ENCODE peak calls at places on chromosomes 6 and 20, in ten cellular contexts. O is RWPE2, D is astrocyte of the spinal cord, R is HCT116, K is OCI-LY7, H is SK-N-SH, N is H1, V is brain microvascular endothelial cell, M is fibroblast of pulmonary artery, X is fibroblast of lung. Y is an unnamed sample.

GRCh38 chr20:59063358-59064213 is 21.0 kb upstream of the PRELID3B start:
- DNase-seq in O (peak), D (peak), R (peak), K (no peak), H (peak), N (no peak), V (peak), M (peak), X (peak), Y (peak)

GRCh38 chr6:74991573-74992332 is 214.1 kb downstream of the COL12A1 start:
- DNase-seq in O (no peak), D (peak), R (no peak), K (no peak), H (no peak), N (no peak), V (peak), M (peak), X (peak), Y (peak)

GRCh38 chr6:125188594-125189203 is 35.1 kb downstream of the TPD52L1 start:
- DNase-seq in O (no peak), D (no peak), R (no peak), K (no peak), H (no peak), N (no peak), V (no peak), M (no peak), X (no peak), Y (no peak)

GRCh38 chr6:71197267-71197666 is 91.3 kb upstream of the OGFRL1 start:
- DNase-seq in O (no peak), D (peak), R (no peak), K (no peak), H (no peak), N (no peak), V (peak), M (no peak), X (peak), Y (peak)

GRCh38 chr6:33824461-33825154 is 20.8 kb upstream of the MLN start:
- DNase-seq in O (no peak), D (no peak), R (peak), K (no peak), H (no peak), N (no peak), V (peak), M (peak), X (peak), Y (peak)

GRCh38 chr20:49700411-49701185 is 13.1 kb downstream of the B4GALT5 start:
- DNase-seq in O (peak), D (peak), R (peak), K (no peak), H (no peak), N (no peak), V (peak), M (peak), X (peak), Y (peak)

GRCh38 chr20:44572551-44573500 is 9.6 kb upstream of the PKIG start:
- DNase-seq in O (peak), D (peak), R (no peak), K (peak), H (no peak), N (no peak), V (peak), M (peak), X (peak), Y (peak)

GRCh38 chr6:153160221-153160620 is 29.1 kb upstream of the RGS17 start:
- DNase-seq in O (no peak), D (peak), R (no peak), K (no peak), H (no peak), N (no peak), V (no peak), M (peak), X (no peak), Y (no peak)

GRCh38 chr20:11278461-11278860 is 604.7 kb upstream of the JAG1 start:
- DNase-seq in O (no peak), D (no peak), R (no peak), K (no peak), H (no peak), N (no peak), V (no peak), M (no peak), X (no peak), Y (no peak)

GRCh38 chr20:59997886-59998285 is 39.7 kb downstream of the CDH26 start:
- DNase-seq in O (no peak), D (no peak), R (no peak), K (no peak), H (no peak), N (no peak), V (no peak), M (no peak), X (no peak), Y (no peak)

GRCh38 chr20:37228111-37228510 is 33.5 kb downstream of the GHRH start:
- DNase-seq in O (peak), D (no peak), R (no peak), K (no peak), H (no peak), N (no peak), V (no peak), M (no peak), X (no peak), Y (peak)

GRCh38 chr20:4929686-4930397 is 71.5 kb downstream of the SLC23A2 start:
- DNase-seq in O (no peak), D (no peak), R (no peak), K (no peak), H (no peak), N (no peak), V (peak), M (peak), X (no peak), Y (peak)

GRCh38 chr20:4926531-4927156 is 74.7 kb downstream of the SLC23A2 start:
- DNase-seq in O (no peak), D (no peak), R (no peak), K (no peak), H (no peak), N (no peak), V (no peak), M (no peak), X (no peak), Y (no peak)

GRCh38 chr20:4922186-4922585 is 79.1 kb downstream of the SLC23A2 start:
- DNase-seq in O (no peak), D (no peak), R (no peak), K (no peak), H (no peak), N (no peak), V (no peak), M (no peak), X (no peak), Y (no peak)

GRCh38 chr20:4924032-4924431 is 77.3 kb downstream of the SLC23A2 start:
- DNase-seq in O (no peak), D (no peak), R (no peak), K (no peak), H (no peak), N (no peak), V (no peak), M (no peak), X (no peak), Y (no peak)

DNA sequence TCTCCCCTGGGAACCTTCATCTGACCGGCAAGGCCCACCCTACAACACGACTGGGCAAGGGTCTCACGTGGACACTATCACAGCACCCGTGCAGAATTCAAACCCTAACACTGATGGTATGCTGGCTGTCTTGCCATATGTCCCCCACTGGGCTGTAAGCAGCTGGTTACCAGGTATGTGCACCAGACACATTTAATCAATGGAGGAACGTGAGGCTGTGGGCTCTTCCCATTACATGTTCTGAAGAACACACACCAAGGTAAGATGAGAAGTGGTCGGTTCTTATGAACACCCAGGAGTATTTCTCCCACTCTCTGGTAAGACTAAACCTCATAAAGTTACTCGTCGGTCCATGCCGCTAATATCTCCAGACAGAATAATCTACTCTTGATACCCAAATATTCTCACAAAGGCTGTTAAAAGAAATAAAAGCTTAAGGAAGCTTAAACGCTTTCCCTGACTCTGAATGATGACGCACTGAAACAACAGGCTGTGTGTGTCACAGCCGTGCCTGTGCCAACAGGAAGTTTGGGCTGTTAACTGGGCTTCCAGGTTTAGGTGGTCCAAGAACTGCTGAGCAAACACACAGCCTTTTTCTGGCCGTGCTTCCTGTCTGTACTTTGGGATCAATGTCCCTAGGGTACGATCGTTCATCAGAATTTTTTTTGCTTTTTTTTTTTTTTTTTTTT is 75.3 kb downstream of the SLC23A2 start:
- DNase-seq in O (no peak), D (peak), R (no peak), K (no peak), H (no peak), N (no peak), V (peak), M (peak), X (peak), Y (peak)
- H3K4me3 ChIP-seq in O (no peak), D (no peak), R (no peak), K (no peak), H (no peak), N (no peak), V (no peak), M (no peak), X (no peak), Y (no peak)

GRCh38 chr6:166203003-166203640 is 35.5 kb upstream of the TBXT start:
- DNase-seq in O (no peak), D (no peak), R (no peak), K (peak), H (no peak), N (no peak), V (no peak), M (no peak), X (no peak), Y (no peak)

GRCh38 chr6:166206066-166206465 is 38.4 kb upstream of the TBXT start:
- DNase-seq in O (no peak), D (no peak), R (no peak), K (no peak), H (no peak), N (no peak), V (no peak), M (no peak), X (no peak), Y (no peak)

GRCh38 chr6:166206510-166207389 is 39.1 kb upstream of the TBXT start:
- DNase-seq in O (no peak), D (no peak), R (no peak), K (no peak), H (no peak), N (no peak), V (no peak), M (peak), X (no peak), Y (no peak)

GRCh38 chr6:166203641-166204222 is 36.1 kb upstream of the TBXT start:
- DNase-seq in O (no peak), D (no peak), R (no peak), K (no peak), H (no peak), N (no peak), V (no peak), M (no peak), X (no peak), Y (no peak)

DNA sequence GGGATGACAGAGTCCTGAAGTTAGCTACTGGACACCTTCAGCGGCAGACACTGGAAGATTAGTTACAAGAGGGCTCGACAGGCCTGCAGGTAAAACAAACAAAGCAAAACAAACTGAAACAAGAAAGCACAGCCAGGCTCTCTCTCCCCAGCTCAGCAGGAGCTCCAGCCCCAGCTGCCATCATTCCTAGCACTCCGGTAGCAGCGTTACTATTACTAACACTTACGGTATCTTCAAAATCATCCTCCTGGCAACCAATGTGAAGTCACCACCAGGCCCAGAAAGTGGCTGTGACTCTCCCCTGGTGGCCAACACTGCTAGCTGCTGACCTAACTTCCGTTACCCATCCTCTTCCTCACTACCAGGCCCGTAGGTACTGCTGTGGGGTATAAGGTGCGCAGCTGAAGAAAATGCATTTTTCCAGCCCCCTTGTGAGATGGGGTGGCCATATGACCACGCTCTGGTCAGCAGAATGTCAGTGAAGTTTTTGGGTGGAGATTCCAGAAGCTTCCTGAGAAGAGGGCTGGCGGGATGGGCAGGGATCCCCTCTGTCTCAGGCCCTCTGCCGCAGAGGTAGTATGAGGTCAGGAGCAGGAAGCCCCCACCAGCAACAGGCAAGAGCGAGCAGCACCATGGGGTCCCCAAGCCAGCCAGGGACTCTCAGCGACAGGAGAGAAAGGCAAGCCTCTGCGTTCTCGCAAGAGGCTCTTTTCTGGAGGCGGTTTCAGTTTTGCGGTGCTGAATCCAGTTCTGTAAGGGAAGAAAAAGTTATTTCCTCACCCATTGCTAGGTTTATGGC is 37.4 kb upstream of the TBXT start:
- DNase-seq in O (no peak), D (no peak), R (no peak), K (peak), H (no peak), N (no peak), V (no peak), M (no peak), X (no peak), Y (no peak)
- TF ChIP-seq CTCF in O (no peak), D (no peak), R (peak), K (peak), H (no peak), N (no peak), V (no peak), M (no peak), X (no peak), Y (no peak)

DNA sequence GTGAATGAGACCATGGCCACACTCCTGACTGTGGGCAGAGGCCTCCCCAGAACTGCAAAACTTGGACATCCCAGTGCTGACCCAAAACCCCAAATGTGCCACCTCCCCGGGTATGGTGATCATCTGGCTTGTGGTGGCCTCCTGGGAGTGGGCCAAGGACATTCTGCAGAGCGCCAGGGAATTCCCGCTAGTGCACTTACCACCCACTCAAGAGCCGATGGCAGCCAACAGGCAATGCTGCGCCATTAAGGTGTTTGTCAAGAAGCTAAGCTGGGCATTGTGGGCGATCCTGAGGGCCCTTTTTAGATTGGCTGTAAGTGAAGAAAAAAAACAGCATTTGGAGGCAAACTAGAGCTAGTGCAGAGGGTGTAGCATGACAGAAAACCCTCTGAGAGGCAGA is 9.4 kb downstream of the MMP24 start:
- DNase-seq in O (peak), D (no peak), R (no peak), K (no peak), H (no peak), N (no peak), V (no peak), M (no peak), X (no peak), Y (no peak)
- H3K4me3 ChIP-seq in O (no peak), D (no peak), R (no peak), K (no peak), H (no peak), N (no peak), V (no peak), M (no peak), X (no peak), Y (no peak)

GRCh38 chr20:6588296-6588695 is 179.2 kb upstream of the BMP2 start:
- DNase-seq in O (no peak), D (peak), R (no peak), K (no peak), H (no peak), N (no peak), V (peak), M (peak), X (peak), Y (no peak)
- TF ChIP-seq CTCF in O (no peak), D (no peak), R (no peak), K (no peak), H (no peak), N (no peak), V (no peak), M (no peak), X (no peak), Y (no peak)

GRCh38 chr6:73577605-73578160 is 56.9 kb upstream of the EEF1A1 start:
- DNase-seq in O (no peak), D (no peak), R (no peak), K (no peak), H (no peak), N (no peak), V (peak), M (peak), X (no peak), Y (no peak)

GRCh38 chr6:73579851-73580246 is 59.0 kb upstream of the EEF1A1 start:
- DNase-seq in O (no peak), D (peak), R (peak), K (no peak), H (no peak), N (peak), V (peak), M (peak), X (peak), Y (peak)

GRCh38 chr6:73581293-73581692 is 60.5 kb upstream of the EEF1A1 start:
- DNase-seq in O (no peak), D (no peak), R (no peak), K (no peak), H (no peak), N (no peak), V (no peak), M (no peak), X (no peak), Y (no peak)

GRCh38 chr6:73580247-73581149 is 59.7 kb upstream of the EEF1A1 start:
- DNase-seq in O (peak), D (peak), R (peak), K (peak), H (peak), N (peak), V (peak), M (peak), X (peak), Y (peak)

GRCh38 chr6:73579389-73579788 is 58.6 kb upstream of the EEF1A1 start:
- DNase-seq in O (no peak), D (no peak), R (no peak), K (no peak), H (no peak), N (no peak), V (no peak), M (no peak), X (no peak), Y (no peak)
- H3K4me3 ChIP-seq in O (no peak), D (no peak), R (no peak), K (no peak), H (no peak), N (no peak), V (no peak), M (peak), X (no peak), Y (peak)

GRCh38 chr6:106975699-106976032 is 1.1 kb upstream of the CD24 start:
- DNase-seq in O (no peak), D (peak), R (no peak), K (peak), H (peak), N (no peak), V (no peak), M (peak), X (peak), Y (no peak)

GRCh38 chr6:106973841-106974336 is 640 bp downstream of the CD24 start:
- DNase-seq in O (peak), D (peak), R (no peak), K (peak), H (no peak), N (no peak), V (no peak), M (no peak), X (no peak), Y (no peak)

GRCh38 chr6:106974337-106974998 is at the start of gene CD24:
- DNase-seq in O (peak), D (peak), R (no peak), K (peak), H (peak), N (no peak), V (no peak), M (no peak), X (no peak), Y (no peak)

GRCh38 chr6:106976270-106976669 is 1.7 kb upstream of the CD24 start:
- DNase-seq in O (no peak), D (no peak), R (no peak), K (no peak), H (no peak), N (no peak), V (no peak), M (no peak), X (no peak), Y (no peak)

DNA sequence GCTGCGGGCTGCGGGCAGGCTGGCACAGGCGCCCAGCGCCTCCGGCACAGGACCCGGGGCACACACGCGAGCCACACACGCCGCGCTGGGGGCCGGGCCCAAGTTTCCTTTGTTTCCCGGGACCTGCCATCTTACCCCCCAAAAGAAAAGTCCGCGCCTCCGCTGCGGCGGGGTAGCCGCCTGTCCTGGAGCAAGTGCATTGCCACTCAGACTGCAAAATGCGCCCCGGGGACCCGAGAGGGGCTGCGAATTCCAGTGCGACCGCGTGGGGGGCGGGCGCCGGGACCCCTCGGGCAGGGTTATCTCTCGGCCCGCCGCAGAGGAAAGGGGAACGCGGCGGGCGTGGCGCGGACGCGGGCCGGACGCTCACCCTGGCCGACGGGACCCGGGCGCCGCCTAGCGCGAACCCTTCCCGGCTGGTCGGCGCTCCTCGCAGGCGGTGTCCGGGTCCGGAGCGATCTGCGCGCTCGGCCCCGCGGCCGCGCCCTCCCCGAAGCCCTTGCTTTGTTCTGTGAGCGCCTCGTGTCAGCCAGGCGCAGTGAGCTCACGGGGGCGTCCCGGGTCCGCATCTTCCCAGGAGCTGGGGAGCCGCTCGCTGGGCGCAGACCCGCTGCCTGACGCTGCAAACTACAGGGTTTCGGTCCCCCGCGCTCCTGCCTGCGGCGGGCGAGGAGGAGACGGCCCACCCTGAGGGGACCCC is 620 bp upstream of the CD24 start:
- DNase-seq in O (peak), D (peak), R (no peak), K (peak), H (peak), N (no peak), V (no peak), M (no peak), X (no peak), Y (peak)
- TF ChIP-seq CTCF in O (peak), D (peak), R (peak), K (peak), H (no peak), N (peak), V (no peak), M (no peak), X (no peak), Y (no peak)

GRCh38 chr6:143061597-143062385 is 1.1 kb downstream of the AIG1 start:
- DNase-seq in O (no peak), D (no peak), R (no peak), K (no peak), H (no peak), N (no peak), V (no peak), M (no peak), X (no peak), Y (no peak)
- H3K4me3 ChIP-seq in O (peak), D (peak), R (peak), K (peak), H (peak), N (peak), V (no peak), M (no peak), X (peak), Y (peak)

GRCh38 chr6:28767691-28768090 is 156.1 kb downstream of the TRIM27 start:
- DNase-seq in O (no peak), D (no peak), R (no peak), K (no peak), H (no peak), N (no peak), V (no peak), M (no peak), X (no peak), Y (no peak)

GRCh38 chr6:28771401-28772267 is 152.2 kb downstream of the TRIM27 start:
- DNase-seq in O (no peak), D (no peak), R (no peak), K (peak), H (no peak), N (no peak), V (no peak), M (no peak), X (no peak), Y (no peak)

GRCh38 chr6:28770732-28771131 is 153.1 kb downstream of the TRIM27 start:
- DNase-seq in O (no peak), D (no peak), R (no peak), K (no peak), H (no peak), N (no peak), V (no peak), M (no peak), X (no peak), Y (no peak)

GRCh38 chr6:28768187-28768913 is 155.4 kb downstream of the TRIM27 start:
- DNase-seq in O (no peak), D (no peak), R (no peak), K (no peak), H (no peak), N (no peak), V (no peak), M (no peak), X (no peak), Y (no peak)

GRCh38 chr6:28769626-28770402 is 154.0 kb downstream of the TRIM27 start:
- DNase-seq in O (no peak), D (peak), R (no peak), K (no peak), H (no peak), N (no peak), V (peak), M (peak), X (peak), Y (peak)
- TF ChIP-seq CTCF in O (no peak), D (peak), R (peak), K (peak), H (peak), N (no peak), V (peak), M (peak), X (no peak), Y (peak)

Y was measured in AG10803.